ENCODE peak calls at places on chromosomes 16 and 17, in four cellular contexts. U, E, J and Q are unnamed samples.

GRCh38 chr16:15052747-15053476 is 3.0 kb downstream of the NTAN1 start:
- DNase-seq in U (no peak), E (no peak), J (no peak), Q (no peak)

GRCh38 chr16:14398014-14398717 is 231.9 kb downstream of the PARN start:
- DNase-seq in U (no peak), E (no peak), J (no peak), Q (no peak)

GRCh38 chr16:50550035-50550434 is 1.8 kb downstream of the NKD1 start:
- DNase-seq in U (no peak), E (no peak), J (no peak), Q (no peak)

GRCh38 chr17:156946-157345 is 19.6 kb downstream of the SCGB1C2 start:
- DNase-seq in U (no peak), E (no peak), J (no peak), Q (no peak)

GRCh38 chr16:84618428-84619102 is 687 bp upstream of the COTL1 start:
- DNase-seq in U (peak; percentile 63), E (peak; percentile 80), J (no peak), Q (peak; percentile 78)

GRCh38 chr16:13463619-13464018 is 456.3 kb upstream of the ERCC4 start:
- DNase-seq in U (no peak), E (no peak), J (no peak), Q (no peak)

GRCh38 chr17:17712268-17712924 is 31.1 kb downstream of the RAI1 start:
- DNase-seq in U (no peak), E (no peak), J (peak; percentile 68), Q (no peak)

GRCh38 chr16:47753620-47754019 is 292.5 kb downstream of the PHKB start:
- DNase-seq in U (peak; percentile 41), E (no peak), J (no peak), Q (no peak)

GRCh38 chr16:27462200-27462845 is 60.3 kb downstream of the IL21R start:
- DNase-seq in U (no peak), E (no peak), J (no peak), Q (no peak)

GRCh38 chr17:77933777-77934398 is 24.6 kb upstream of the TNRC6C start:
- DNase-seq in U (no peak), E (no peak), J (no peak), Q (no peak)

GRCh38 chr16:57537596-57538234 is 1.3 kb upstream of the CCDC102A start:
- DNase-seq in U (no peak), E (no peak), J (no peak), Q (no peak)

GRCh38 chr17:68868708-68869107 is 86.5 kb downstream of the ABCA8 start:
- DNase-seq in U (no peak), E (no peak), J (no peak), Q (no peak)

GRCh38 chr17:11372692-11373091 is 131.7 kb downstream of the SHISA6 start:
- DNase-seq in U (no peak), E (no peak), J (no peak), Q (no peak)

GRCh38 chr16:54282202-54282922 is 4.2 kb downstream of the IRX3 start:
- DNase-seq in U (peak; percentile 55), E (peak; percentile 73), J (no peak), Q (peak; percentile 79)

GRCh38 chr17:54280741-54281140 is 458.0 kb downstream of the KIF2B start:
- DNase-seq in U (no peak), E (no peak), J (no peak), Q (no peak)

GRCh38 chr16:50065624-50066481 is at the start of gene HEATR3:
- DNase-seq in U (peak; percentile 97), E (peak; percentile 96), J (peak; percentile 82), Q (peak; percentile 94)

GRCh38 chr17:77288115-77288619 is 147.4 kb downstream of the SEC14L1 start:
- DNase-seq in U (no peak), E (no peak), J (no peak), Q (no peak)

GRCh38 chr16:50152386-50152806 is 710 bp upstream of the TENT4B start:
- DNase-seq in U (no peak), E (no peak), J (peak; percentile 68), Q (no peak)

GRCh38 chr17:41741709-41742108 is 7.3 kb upstream of the HAP1 start:
- DNase-seq in U (no peak), E (no peak), J (no peak), Q (no peak)

GRCh38 chr17:17079336-17079735 is 37.1 kb downstream of the MPRIP start:
- DNase-seq in U (no peak), E (no peak), J (no peak), Q (no peak)

GRCh38 chr17:49362723-49363117 is 670 bp upstream of the ZNF652 start:
- DNase-seq in U (no peak), E (no peak), J (no peak), Q (no peak)

GRCh38 chr17:37400505-37400904 is 6.1 kb downstream of the ACACA start:
- DNase-seq in U (no peak), E (no peak), J (no peak), Q (no peak)

GRCh38 chr17:52106070-52106469 is 52.4 kb downstream of the CA10 start:
- DNase-seq in U (no peak), E (no peak), J (no peak), Q (no peak)

GRCh38 chr17:49515196-49515770 is 20.2 kb downstream of the NGFR start:
- DNase-seq in U (peak; percentile 97), E (peak; percentile 72), J (peak; percentile 55), Q (peak; percentile 73)

GRCh38 chr16:82129881-82130280 is 40.1 kb downstream of the MPHOSPH6 start:
- DNase-seq in U (no peak), E (no peak), J (no peak), Q (no peak)

GRCh38 chr16:27446721-27447120 is 44.7 kb downstream of the IL21R start:
- DNase-seq in U (no peak), E (no peak), J (no peak), Q (no peak)

GRCh38 chr17:73196500-73196899 is 3.6 kb downstream of the COG1 start:
- DNase-seq in U (no peak), E (no peak), J (no peak), Q (peak; percentile 50)

GRCh38 chr16:75026892-75027391 is 28.1 kb downstream of the ZNRF1 start:
- DNase-seq in U (no peak), E (no peak), J (no peak), Q (no peak)

GRCh38 chr17:10803830-10804498 is at the start of gene TMEM238L:
- DNase-seq in U (no peak), E (no peak), J (no peak), Q (no peak)

GRCh38 chr17:1153795-1154546 is 25.8 kb downstream of the ABR start:
- DNase-seq in U (peak; percentile 93), E (peak; percentile 23), J (no peak), Q (peak; percentile 75)

GRCh38 chr17:78113804-78114785 is 14.5 kb downstream of the TMC6 start:
- DNase-seq in U (no peak), E (no peak), J (no peak), Q (no peak)

GRCh38 chr16:72149676-72150464 is 22.1 kb downstream of the PMFBP1 start:
- DNase-seq in U (no peak), E (peak; percentile 25), J (no peak), Q (peak; percentile 38)

GRCh38 chr17:3792481-3792880 is 8.5 kb downstream of the ITGAE start:
- DNase-seq in U (no peak), E (no peak), J (no peak), Q (no peak)

GRCh38 chr16:85195884-85196816 is 83.9 kb upstream of the CIBAR2 start:
- DNase-seq in U (peak; percentile 70), E (no peak), J (no peak), Q (no peak)

GRCh38 chr17:39352986-39353385 is 48.4 kb downstream of the FBXL20 start:
- DNase-seq in U (no peak), E (no peak), J (no peak), Q (no peak)

GRCh38 chr17:43757171-43757660 is 1.4 kb downstream of the SOST start:
- DNase-seq in U (no peak), E (no peak), J (no peak), Q (no peak)

GRCh38 chr16:10992112-10992511 is 47.7 kb downstream of the CLEC16A start:
- DNase-seq in U (no peak), E (no peak), J (no peak), Q (no peak)
- TF ChIP-seq USF1 in U (no peak), E (no peak), J (no peak), Q (no peak)

GRCh38 chr17:47280072-47280811 is 26.6 kb downstream of the ITGB3 start:
- DNase-seq in U (no peak), E (peak; percentile 51), J (no peak), Q (no peak)
- TF ChIP-seq USF1 in U (no peak), E (no peak), J (no peak), Q (no peak)

DNA sequence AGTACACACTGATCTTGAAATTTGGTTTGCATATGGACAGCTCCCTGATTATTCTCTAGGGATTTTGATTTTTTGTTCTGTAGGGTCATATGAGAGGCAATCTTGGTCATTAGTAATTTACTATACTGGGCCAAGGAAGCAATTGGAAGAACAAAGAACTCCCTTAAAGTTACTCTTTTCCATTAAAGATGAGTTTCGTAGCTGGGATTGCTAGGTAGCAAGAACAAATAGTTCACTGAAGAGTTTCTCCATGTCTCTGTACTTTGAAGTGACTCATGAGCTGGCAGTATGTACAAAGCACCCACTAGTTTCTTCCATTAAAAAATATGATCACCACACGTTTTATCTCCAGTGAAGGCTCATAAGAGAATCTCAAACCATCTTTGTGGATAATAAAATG is 6.2 kb upstream of the BCAS3 start:
- DNase-seq in U (no peak), E (no peak), J (no peak), Q (no peak)
- TF ChIP-seq USF1 in U (no peak), E (no peak), J (no peak), Q (no peak)

GRCh38 chr17:55825213-55825612 is 74.4 kb downstream of the PCTP start:
- DNase-seq in U (no peak), E (peak; percentile 38), J (no peak), Q (no peak)

GRCh38 chr17:55830210-55830609 is 79.4 kb downstream of the PCTP start:
- DNase-seq in U (no peak), E (no peak), J (no peak), Q (no peak)

GRCh38 chr17:55833311-55833710 is 82.5 kb downstream of the PCTP start:
- DNase-seq in U (no peak), E (no peak), J (no peak), Q (no peak)

GRCh38 chr17:55830699-55831098 is 79.8 kb downstream of the PCTP start:
- DNase-seq in U (peak; percentile 54), E (no peak), J (no peak), Q (no peak)
- TF ChIP-seq USF1 in U (no peak), E (no peak), J (no peak), Q (no peak)

DNA sequence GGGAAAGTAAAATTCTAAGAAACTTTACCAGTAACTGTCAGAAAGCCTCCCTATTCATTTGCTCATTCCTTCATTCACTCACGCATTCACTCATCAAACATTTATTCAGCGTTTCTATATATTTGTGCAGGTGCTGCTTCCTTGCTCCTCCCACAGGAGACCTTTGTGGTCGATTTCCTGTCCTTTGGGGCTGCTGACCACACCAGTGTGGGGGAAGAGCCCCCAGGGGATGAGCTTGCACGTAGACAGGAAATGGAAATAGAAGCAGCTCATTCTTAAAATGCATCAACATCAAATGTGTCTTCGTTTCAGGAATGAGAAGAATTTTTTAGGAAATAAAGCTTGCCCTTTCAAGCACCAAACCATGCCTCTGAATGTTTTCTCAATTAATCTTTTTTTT is 9.6 kb downstream of the PIK3R6 start:
- DNase-seq in U (no peak), E (no peak), J (peak; percentile 95), Q (no peak)
- TF ChIP-seq USF1 in U (no peak), E (no peak), J (no peak), Q (no peak)